ENCODE peak calls at places on chromosomes 5 and 9, in eight cellular contexts. One of them, this sample, is unnamed.

GRCh38 chr5:180670586-180671359 is 21.4 kb upstream of the FLT4 start:
- DNase-seq in amniotic epithelial cell: peak
- DNase-seq in NCI-H187 treated with DMSO at 0.1 percent for 48 hours: no peak
- DNase-seq in NCI-H2171 treated with DMSO at 0.1 percent for 48 hours: peak
- DNase-seq in stimulated activated CD4-positive, alpha-beta T cell treated with anti-CD3 and anti-CD28 coated beads, TNF-alpha, amount 100 ng/mL, for 24 hours: peak
- DNase-seq in RWPE1: peak
- DNase-seq in NCI-H2029 treated with DMSO at 0.1 percent for 48 hours: peak
- DNase-seq in GM12892: no peak
- DNase-seq in this sample: peak

GRCh38 chr5:128083811-128084227 is 253 bp downstream of the SLC12A2 start:
- DNase-seq in NCI-H2029 treated with DMSO at 0.1 percent for 48 hours: no peak
- DNase-seq in RWPE1: peak
- DNase-seq in GM12892: peak
- DNase-seq in amniotic epithelial cell: peak
- DNase-seq in stimulated activated CD4-positive, alpha-beta T cell treated with anti-CD3 and anti-CD28 coated beads, TNF-alpha, amount 100 ng/mL, for 24 hours: peak
- DNase-seq in NCI-H2171 treated with DMSO at 0.1 percent for 48 hours: no peak
- DNase-seq in NCI-H187 treated with DMSO at 0.1 percent for 48 hours: no peak
- DNase-seq in this sample: no peak

GRCh38 chr9:103649086-103649485 is 445.0 kb upstream of the SMC2 start:
- DNase-seq in amniotic epithelial cell: peak
- DNase-seq in NCI-H2029 treated with DMSO at 0.1 percent for 48 hours: no peak
- DNase-seq in RWPE1: no peak
- DNase-seq in GM12892: no peak
- DNase-seq in NCI-H2171 treated with DMSO at 0.1 percent for 48 hours: no peak
- DNase-seq in stimulated activated CD4-positive, alpha-beta T cell treated with anti-CD3 and anti-CD28 coated beads, TNF-alpha, amount 100 ng/mL, for 24 hours: no peak
- DNase-seq in NCI-H187 treated with DMSO at 0.1 percent for 48 hours: no peak
- DNase-seq in this sample: no peak

GRCh38 chr9:80146466-80146865 is 574.7 kb downstream of the TLE4 start:
- DNase-seq in NCI-H187 treated with DMSO at 0.1 percent for 48 hours: no peak
- DNase-seq in stimulated activated CD4-positive, alpha-beta T cell treated with anti-CD3 and anti-CD28 coated beads, TNF-alpha, amount 100 ng/mL, for 24 hours: no peak
- DNase-seq in GM12892: no peak
- DNase-seq in NCI-H2029 treated with DMSO at 0.1 percent for 48 hours: no peak
- DNase-seq in NCI-H2171 treated with DMSO at 0.1 percent for 48 hours: no peak
- DNase-seq in RWPE1: peak
- DNase-seq in amniotic epithelial cell: no peak
- DNase-seq in this sample: peak

GRCh38 chr5:87156631-87157030 is 111.1 kb upstream of the RASA1 start:
- DNase-seq in RWPE1: no peak
- DNase-seq in NCI-H187 treated with DMSO at 0.1 percent for 48 hours: no peak
- DNase-seq in NCI-H2029 treated with DMSO at 0.1 percent for 48 hours: no peak
- DNase-seq in GM12892: no peak
- DNase-seq in NCI-H2171 treated with DMSO at 0.1 percent for 48 hours: no peak
- DNase-seq in amniotic epithelial cell: no peak
- DNase-seq in stimulated activated CD4-positive, alpha-beta T cell treated with anti-CD3 and anti-CD28 coated beads, TNF-alpha, amount 100 ng/mL, for 24 hours: no peak
- DNase-seq in this sample: no peak

GRCh38 chr9:126589349-126589748 is 24.4 kb upstream of the LMX1B start:
- DNase-seq in GM12892: no peak
- DNase-seq in NCI-H2029 treated with DMSO at 0.1 percent for 48 hours: no peak
- DNase-seq in NCI-H187 treated with DMSO at 0.1 percent for 48 hours: no peak
- DNase-seq in NCI-H2171 treated with DMSO at 0.1 percent for 48 hours: no peak
- DNase-seq in amniotic epithelial cell: no peak
- DNase-seq in stimulated activated CD4-positive, alpha-beta T cell treated with anti-CD3 and anti-CD28 coated beads, TNF-alpha, amount 100 ng/mL, for 24 hours: no peak
- DNase-seq in RWPE1: no peak
- DNase-seq in this sample: no peak

GRCh38 chr5:56066931-56067450 is 72.2 kb upstream of the IL6ST start:
- DNase-seq in NCI-H2171 treated with DMSO at 0.1 percent for 48 hours: no peak
- DNase-seq in NCI-H187 treated with DMSO at 0.1 percent for 48 hours: no peak
- DNase-seq in NCI-H2029 treated with DMSO at 0.1 percent for 48 hours: no peak
- DNase-seq in stimulated activated CD4-positive, alpha-beta T cell treated with anti-CD3 and anti-CD28 coated beads, TNF-alpha, amount 100 ng/mL, for 24 hours: no peak
- DNase-seq in GM12892: no peak
- DNase-seq in RWPE1: no peak
- DNase-seq in amniotic epithelial cell: no peak
- DNase-seq in this sample: no peak

GRCh38 chr9:124077915-124078572 is 66.5 kb downstream of the LHX2 start:
- DNase-seq in NCI-H187 treated with DMSO at 0.1 percent for 48 hours: no peak
- DNase-seq in GM12892: no peak
- DNase-seq in NCI-H2171 treated with DMSO at 0.1 percent for 48 hours: no peak
- DNase-seq in stimulated activated CD4-positive, alpha-beta T cell treated with anti-CD3 and anti-CD28 coated beads, TNF-alpha, amount 100 ng/mL, for 24 hours: no peak
- DNase-seq in RWPE1: peak
- DNase-seq in NCI-H2029 treated with DMSO at 0.1 percent for 48 hours: no peak
- DNase-seq in amniotic epithelial cell: no peak
- DNase-seq in this sample: peak

GRCh38 chr5:74433255-74434123 is 207.0 kb downstream of the ENC1 start:
- DNase-seq in NCI-H2171 treated with DMSO at 0.1 percent for 48 hours: no peak
- DNase-seq in GM12892: no peak
- DNase-seq in amniotic epithelial cell: peak
- DNase-seq in stimulated activated CD4-positive, alpha-beta T cell treated with anti-CD3 and anti-CD28 coated beads, TNF-alpha, amount 100 ng/mL, for 24 hours: no peak
- DNase-seq in NCI-H187 treated with DMSO at 0.1 percent for 48 hours: no peak
- DNase-seq in NCI-H2029 treated with DMSO at 0.1 percent for 48 hours: no peak
- DNase-seq in RWPE1: peak
- DNase-seq in this sample: peak

GRCh38 chr5:56757077-56757476 is 58.3 kb upstream of the MAP3K1 start:
- DNase-seq in NCI-H187 treated with DMSO at 0.1 percent for 48 hours: no peak
- DNase-seq in GM12892: no peak
- DNase-seq in RWPE1: peak
- DNase-seq in amniotic epithelial cell: no peak
- DNase-seq in NCI-H2171 treated with DMSO at 0.1 percent for 48 hours: no peak
- DNase-seq in NCI-H2029 treated with DMSO at 0.1 percent for 48 hours: no peak
- DNase-seq in stimulated activated CD4-positive, alpha-beta T cell treated with anti-CD3 and anti-CD28 coated beads, TNF-alpha, amount 100 ng/mL, for 24 hours: no peak
- DNase-seq in this sample: peak

GRCh38 chr5:124923131-124923530 is 176.7 kb upstream of the ZNF608 start:
- DNase-seq in GM12892: no peak
- DNase-seq in NCI-H187 treated with DMSO at 0.1 percent for 48 hours: peak
- DNase-seq in stimulated activated CD4-positive, alpha-beta T cell treated with anti-CD3 and anti-CD28 coated beads, TNF-alpha, amount 100 ng/mL, for 24 hours: no peak
- DNase-seq in NCI-H2029 treated with DMSO at 0.1 percent for 48 hours: peak
- DNase-seq in RWPE1: no peak
- DNase-seq in amniotic epithelial cell: peak
- DNase-seq in NCI-H2171 treated with DMSO at 0.1 percent for 48 hours: peak
- DNase-seq in this sample: no peak

GRCh38 chr5:126454081-126454480 is 30.9 kb downstream of the GRAMD2B start:
- DNase-seq in GM12892: no peak
- DNase-seq in NCI-H2171 treated with DMSO at 0.1 percent for 48 hours: no peak
- DNase-seq in amniotic epithelial cell: no peak
- DNase-seq in NCI-H2029 treated with DMSO at 0.1 percent for 48 hours: no peak
- DNase-seq in stimulated activated CD4-positive, alpha-beta T cell treated with anti-CD3 and anti-CD28 coated beads, TNF-alpha, amount 100 ng/mL, for 24 hours: no peak
- DNase-seq in RWPE1: no peak
- DNase-seq in NCI-H187 treated with DMSO at 0.1 percent for 48 hours: no peak
- DNase-seq in this sample: peak

GRCh38 chr5:109223521-109223920 is 186.3 kb downstream of the PJA2 start:
- DNase-seq in NCI-H187 treated with DMSO at 0.1 percent for 48 hours: no peak
- DNase-seq in amniotic epithelial cell: no peak
- DNase-seq in NCI-H2029 treated with DMSO at 0.1 percent for 48 hours: no peak
- DNase-seq in GM12892: no peak
- DNase-seq in stimulated activated CD4-positive, alpha-beta T cell treated with anti-CD3 and anti-CD28 coated beads, TNF-alpha, amount 100 ng/mL, for 24 hours: no peak
- DNase-seq in NCI-H2171 treated with DMSO at 0.1 percent for 48 hours: no peak
- DNase-seq in RWPE1: no peak
- DNase-seq in this sample: no peak

GRCh38 chr9:33320568-33321261 is 30.4 kb downstream of the NFX1 start:
- DNase-seq in amniotic epithelial cell: peak
- DNase-seq in NCI-H2171 treated with DMSO at 0.1 percent for 48 hours: no peak
- DNase-seq in stimulated activated CD4-positive, alpha-beta T cell treated with anti-CD3 and anti-CD28 coated beads, TNF-alpha, amount 100 ng/mL, for 24 hours: no peak
- DNase-seq in NCI-H2029 treated with DMSO at 0.1 percent for 48 hours: no peak
- DNase-seq in NCI-H187 treated with DMSO at 0.1 percent for 48 hours: no peak
- DNase-seq in RWPE1: peak
- DNase-seq in GM12892: no peak
- DNase-seq in this sample: peak

GRCh38 chr9:29233193-29233592 is 1659.9 kb upstream of the C9orf72 start:
- DNase-seq in NCI-H187 treated with DMSO at 0.1 percent for 48 hours: no peak
- DNase-seq in NCI-H2029 treated with DMSO at 0.1 percent for 48 hours: no peak
- DNase-seq in stimulated activated CD4-positive, alpha-beta T cell treated with anti-CD3 and anti-CD28 coated beads, TNF-alpha, amount 100 ng/mL, for 24 hours: no peak
- DNase-seq in GM12892: no peak
- DNase-seq in amniotic epithelial cell: no peak
- DNase-seq in RWPE1: no peak
- DNase-seq in NCI-H2171 treated with DMSO at 0.1 percent for 48 hours: no peak
- DNase-seq in this sample: no peak

GRCh38 chr5:150801117-150801927 is 22.8 kb downstream of the SMIM3 start:
- DNase-seq in RWPE1: peak
- DNase-seq in NCI-H187 treated with DMSO at 0.1 percent for 48 hours: no peak
- DNase-seq in NCI-H2029 treated with DMSO at 0.1 percent for 48 hours: peak
- DNase-seq in amniotic epithelial cell: peak
- DNase-seq in NCI-H2171 treated with DMSO at 0.1 percent for 48 hours: peak
- DNase-seq in GM12892: no peak
- DNase-seq in stimulated activated CD4-positive, alpha-beta T cell treated with anti-CD3 and anti-CD28 coated beads, TNF-alpha, amount 100 ng/mL, for 24 hours: no peak
- DNase-seq in this sample: peak

GRCh38 chr5:123125172-123125508 is 36.1 kb downstream of the PRDM6 start:
- DNase-seq in GM12892: no peak
- DNase-seq in NCI-H2171 treated with DMSO at 0.1 percent for 48 hours: no peak
- DNase-seq in NCI-H2029 treated with DMSO at 0.1 percent for 48 hours: no peak
- DNase-seq in NCI-H187 treated with DMSO at 0.1 percent for 48 hours: no peak
- DNase-seq in amniotic epithelial cell: peak
- DNase-seq in stimulated activated CD4-positive, alpha-beta T cell treated with anti-CD3 and anti-CD28 coated beads, TNF-alpha, amount 100 ng/mL, for 24 hours: no peak
- DNase-seq in RWPE1: peak
- DNase-seq in this sample: peak

GRCh38 chr9:129109504-129109903 is 1.1 kb downstream of the CRAT start:
- DNase-seq in NCI-H2029 treated with DMSO at 0.1 percent for 48 hours: no peak
- DNase-seq in NCI-H2171 treated with DMSO at 0.1 percent for 48 hours: no peak
- DNase-seq in NCI-H187 treated with DMSO at 0.1 percent for 48 hours: no peak
- DNase-seq in amniotic epithelial cell: peak
- DNase-seq in GM12892: no peak
- DNase-seq in stimulated activated CD4-positive, alpha-beta T cell treated with anti-CD3 and anti-CD28 coated beads, TNF-alpha, amount 100 ng/mL, for 24 hours: no peak
- DNase-seq in RWPE1: peak
- DNase-seq in this sample: peak

GRCh38 chr5:145375521-145375920 is 459.6 kb downstream of the PRELID2 start:
- DNase-seq in NCI-H2029 treated with DMSO at 0.1 percent for 48 hours: no peak
- DNase-seq in RWPE1: no peak
- DNase-seq in GM12892: no peak
- DNase-seq in NCI-H2171 treated with DMSO at 0.1 percent for 48 hours: no peak
- DNase-seq in amniotic epithelial cell: no peak
- DNase-seq in NCI-H187 treated with DMSO at 0.1 percent for 48 hours: no peak
- DNase-seq in stimulated activated CD4-positive, alpha-beta T cell treated with anti-CD3 and anti-CD28 coated beads, TNF-alpha, amount 100 ng/mL, for 24 hours: no peak
- DNase-seq in this sample: peak

GRCh38 chr5:155070781-155071180 is 57.2 kb downstream of the KIF4B start:
- DNase-seq in RWPE1: no peak
- DNase-seq in amniotic epithelial cell: no peak
- DNase-seq in GM12892: no peak
- DNase-seq in NCI-H2171 treated with DMSO at 0.1 percent for 48 hours: no peak
- DNase-seq in NCI-H2029 treated with DMSO at 0.1 percent for 48 hours: no peak
- DNase-seq in stimulated activated CD4-positive, alpha-beta T cell treated with anti-CD3 and anti-CD28 coated beads, TNF-alpha, amount 100 ng/mL, for 24 hours: no peak
- DNase-seq in NCI-H187 treated with DMSO at 0.1 percent for 48 hours: no peak
- DNase-seq in this sample: no peak

GRCh38 chr9:114002271-114002985 is 75.7 kb downstream of the AMBP start:
- DNase-seq in NCI-H2171 treated with DMSO at 0.1 percent for 48 hours: no peak
- DNase-seq in NCI-H2029 treated with DMSO at 0.1 percent for 48 hours: no peak
- DNase-seq in stimulated activated CD4-positive, alpha-beta T cell treated with anti-CD3 and anti-CD28 coated beads, TNF-alpha, amount 100 ng/mL, for 24 hours: no peak
- DNase-seq in NCI-H187 treated with DMSO at 0.1 percent for 48 hours: no peak
- DNase-seq in RWPE1: no peak
- DNase-seq in GM12892: no peak
- DNase-seq in amniotic epithelial cell: no peak
- DNase-seq in this sample: no peak

GRCh38 chr5:115471674-115472073 is 72.9 kb downstream of the FEM1C start:
- DNase-seq in RWPE1: no peak
- DNase-seq in GM12892: no peak
- DNase-seq in NCI-H2029 treated with DMSO at 0.1 percent for 48 hours: no peak
- DNase-seq in stimulated activated CD4-positive, alpha-beta T cell treated with anti-CD3 and anti-CD28 coated beads, TNF-alpha, amount 100 ng/mL, for 24 hours: no peak
- DNase-seq in NCI-H2171 treated with DMSO at 0.1 percent for 48 hours: no peak
- DNase-seq in NCI-H187 treated with DMSO at 0.1 percent for 48 hours: no peak
- DNase-seq in amniotic epithelial cell: peak
- DNase-seq in this sample: no peak

GRCh38 chr5:57207681-57208080 is 33.8 kb downstream of the GPBP1 start:
- DNase-seq in GM12892: no peak
- DNase-seq in NCI-H187 treated with DMSO at 0.1 percent for 48 hours: no peak
- DNase-seq in NCI-H2029 treated with DMSO at 0.1 percent for 48 hours: no peak
- DNase-seq in stimulated activated CD4-positive, alpha-beta T cell treated with anti-CD3 and anti-CD28 coated beads, TNF-alpha, amount 100 ng/mL, for 24 hours: no peak
- DNase-seq in RWPE1: no peak
- DNase-seq in amniotic epithelial cell: no peak
- DNase-seq in NCI-H2171 treated with DMSO at 0.1 percent for 48 hours: no peak
- DNase-seq in this sample: no peak

GRCh38 chr5:73152411-73153388 is 20.3 kb upstream of the TMEM174 start:
- DNase-seq in amniotic epithelial cell: no peak
- DNase-seq in stimulated activated CD4-positive, alpha-beta T cell treated with anti-CD3 and anti-CD28 coated beads, TNF-alpha, amount 100 ng/mL, for 24 hours: no peak
- DNase-seq in GM12892: no peak
- DNase-seq in NCI-H187 treated with DMSO at 0.1 percent for 48 hours: no peak
- DNase-seq in NCI-H2029 treated with DMSO at 0.1 percent for 48 hours: no peak
- DNase-seq in NCI-H2171 treated with DMSO at 0.1 percent for 48 hours: no peak
- DNase-seq in RWPE1: no peak
- DNase-seq in this sample: no peak

GRCh38 chr5:109516385-109516784 is 106.6 kb upstream of the PJA2 start:
- DNase-seq in stimulated activated CD4-positive, alpha-beta T cell treated with anti-CD3 and anti-CD28 coated beads, TNF-alpha, amount 100 ng/mL, for 24 hours: no peak
- DNase-seq in NCI-H2029 treated with DMSO at 0.1 percent for 48 hours: no peak
- DNase-seq in NCI-H2171 treated with DMSO at 0.1 percent for 48 hours: no peak
- DNase-seq in GM12892: no peak
- DNase-seq in amniotic epithelial cell: peak
- DNase-seq in NCI-H187 treated with DMSO at 0.1 percent for 48 hours: no peak
- DNase-seq in RWPE1: no peak
- DNase-seq in this sample: peak

GRCh38 chr9:101449071-101449721 is 13.6 kb upstream of the ALDOB start:
- DNase-seq in stimulated activated CD4-positive, alpha-beta T cell treated with anti-CD3 and anti-CD28 coated beads, TNF-alpha, amount 100 ng/mL, for 24 hours: peak
- DNase-seq in amniotic epithelial cell: peak
- DNase-seq in NCI-H2171 treated with DMSO at 0.1 percent for 48 hours: peak
- DNase-seq in RWPE1: peak
- DNase-seq in NCI-H187 treated with DMSO at 0.1 percent for 48 hours: no peak
- DNase-seq in NCI-H2029 treated with DMSO at 0.1 percent for 48 hours: peak
- DNase-seq in GM12892: peak
- DNase-seq in this sample: peak

GRCh38 chr5:144088211-144088965 is 82.1 kb downstream of the YIPF5 start:
- DNase-seq in NCI-H187 treated with DMSO at 0.1 percent for 48 hours: no peak
- DNase-seq in NCI-H2171 treated with DMSO at 0.1 percent for 48 hours: no peak
- DNase-seq in stimulated activated CD4-positive, alpha-beta T cell treated with anti-CD3 and anti-CD28 coated beads, TNF-alpha, amount 100 ng/mL, for 24 hours: no peak
- DNase-seq in NCI-H2029 treated with DMSO at 0.1 percent for 48 hours: no peak
- DNase-seq in amniotic epithelial cell: peak
- DNase-seq in GM12892: no peak
- DNase-seq in RWPE1: no peak
- DNase-seq in this sample: peak

GRCh38 chr9:122144836-122145235 is 14.7 kb downstream of the NDUFA8 start:
- DNase-seq in stimulated activated CD4-positive, alpha-beta T cell treated with anti-CD3 and anti-CD28 coated beads, TNF-alpha, amount 100 ng/mL, for 24 hours: no peak
- DNase-seq in RWPE1: no peak
- DNase-seq in NCI-H187 treated with DMSO at 0.1 percent for 48 hours: no peak
- DNase-seq in amniotic epithelial cell: peak
- DNase-seq in GM12892: no peak
- DNase-seq in NCI-H2171 treated with DMSO at 0.1 percent for 48 hours: no peak
- DNase-seq in NCI-H2029 treated with DMSO at 0.1 percent for 48 hours: no peak
- DNase-seq in this sample: no peak

GRCh38 chr5:100901851-100902341 is 1.2 kb downstream of the ST8SIA4 start:
- DNase-seq in amniotic epithelial cell: no peak
- DNase-seq in stimulated activated CD4-positive, alpha-beta T cell treated with anti-CD3 and anti-CD28 coated beads, TNF-alpha, amount 100 ng/mL, for 24 hours: no peak
- DNase-seq in GM12892: no peak
- DNase-seq in RWPE1: no peak
- DNase-seq in NCI-H187 treated with DMSO at 0.1 percent for 48 hours: no peak
- DNase-seq in NCI-H2029 treated with DMSO at 0.1 percent for 48 hours: no peak
- DNase-seq in NCI-H2171 treated with DMSO at 0.1 percent for 48 hours: no peak
- DNase-seq in this sample: no peak

GRCh38 chr5:74627511-74628120 is 12.9 kb downstream of the ENC1 start:
- DNase-seq in NCI-H187 treated with DMSO at 0.1 percent for 48 hours: no peak
- DNase-seq in GM12892: no peak
- DNase-seq in stimulated activated CD4-positive, alpha-beta T cell treated with anti-CD3 and anti-CD28 coated beads, TNF-alpha, amount 100 ng/mL, for 24 hours: no peak
- DNase-seq in RWPE1: no peak
- DNase-seq in NCI-H2171 treated with DMSO at 0.1 percent for 48 hours: no peak
- DNase-seq in NCI-H2029 treated with DMSO at 0.1 percent for 48 hours: no peak
- DNase-seq in amniotic epithelial cell: no peak
- DNase-seq in this sample: no peak

GRCh38 chr5:78588517-78588916 is 60.1 kb downstream of the LHFPL2 start:
- DNase-seq in GM12892: no peak
- DNase-seq in amniotic epithelial cell: no peak
- DNase-seq in NCI-H187 treated with DMSO at 0.1 percent for 48 hours: no peak
- DNase-seq in NCI-H2029 treated with DMSO at 0.1 percent for 48 hours: no peak
- DNase-seq in stimulated activated CD4-positive, alpha-beta T cell treated with anti-CD3 and anti-CD28 coated beads, TNF-alpha, amount 100 ng/mL, for 24 hours: no peak
- DNase-seq in NCI-H2171 treated with DMSO at 0.1 percent for 48 hours: no peak
- DNase-seq in RWPE1: no peak
- DNase-seq in this sample: no peak

GRCh38 chr5:154608531-154609011 is 130.5 kb upstream of the HAND1 start:
- DNase-seq in stimulated activated CD4-positive, alpha-beta T cell treated with anti-CD3 and anti-CD28 coated beads, TNF-alpha, amount 100 ng/mL, for 24 hours: no peak
- DNase-seq in NCI-H2029 treated with DMSO at 0.1 percent for 48 hours: no peak
- DNase-seq in amniotic epithelial cell: no peak
- DNase-seq in NCI-H2171 treated with DMSO at 0.1 percent for 48 hours: no peak
- DNase-seq in NCI-H187 treated with DMSO at 0.1 percent for 48 hours: no peak
- DNase-seq in GM12892: no peak
- DNase-seq in RWPE1: no peak
- DNase-seq in this sample: no peak

GRCh38 chr9:7394007-7394774 is 405.4 kb downstream of the DMAC1 start:
- DNase-seq in amniotic epithelial cell: no peak
- DNase-seq in GM12892: no peak
- DNase-seq in NCI-H2171 treated with DMSO at 0.1 percent for 48 hours: no peak
- DNase-seq in NCI-H2029 treated with DMSO at 0.1 percent for 48 hours: no peak
- DNase-seq in NCI-H187 treated with DMSO at 0.1 percent for 48 hours: peak
- DNase-seq in stimulated activated CD4-positive, alpha-beta T cell treated with anti-CD3 and anti-CD28 coated beads, TNF-alpha, amount 100 ng/mL, for 24 hours: no peak
- DNase-seq in RWPE1: no peak
- DNase-seq in this sample: no peak

GRCh38 chr5:181246276-181247050 is 2.8 kb upstream of the RACK1 start:
- DNase-seq in amniotic epithelial cell: peak
- DNase-seq in stimulated activated CD4-positive, alpha-beta T cell treated with anti-CD3 and anti-CD28 coated beads, TNF-alpha, amount 100 ng/mL, for 24 hours: peak
- DNase-seq in RWPE1: peak
- DNase-seq in NCI-H187 treated with DMSO at 0.1 percent for 48 hours: no peak
- DNase-seq in NCI-H2171 treated with DMSO at 0.1 percent for 48 hours: no peak
- DNase-seq in GM12892: peak
- DNase-seq in NCI-H2029 treated with DMSO at 0.1 percent for 48 hours: no peak
- DNase-seq in this sample: peak